ENCODE peak calls at places on chromosome 18, in ten cellular contexts. One of them, this sample, is unnamed.

GRCh38 chr18:59484796-59485328 is 125.8 kb upstream of the LMAN1 start:
- DNase-seq in cardiac muscle cell: peak; percentile 87
- DNase-seq in heart right ventricle: no peak
- DNase-seq in WERI-Rb-1: no peak
- DNase-seq in pancreas: no peak
- DNase-seq in Calu3: no peak
- DNase-seq in CD8-positive, alpha-beta T cell: no peak
- DNase-seq in ovary: no peak
- DNase-seq in fibroblast of mammary gland: peak; percentile 75
- DNase-seq in PC-3: peak; percentile 14
- DNase-seq in this sample: no peak

GRCh38 chr18:45783097-45784075 is 42.1 kb upstream of the SIGLEC15 start:
- DNase-seq in cardiac muscle cell: peak; percentile 45
- DNase-seq in heart right ventricle: no peak
- DNase-seq in WERI-Rb-1: no peak
- DNase-seq in pancreas: no peak
- DNase-seq in Calu3: no peak
- DNase-seq in CD8-positive, alpha-beta T cell: no peak
- DNase-seq in ovary: no peak
- DNase-seq in fibroblast of mammary gland: no peak
- DNase-seq in PC-3: no peak
- DNase-seq in this sample: no peak

GRCh38 chr18:32469691-32470131 is 971 bp downstream of the GAREM1 start:
- DNase-seq in cardiac muscle cell: peak; percentile 20
- DNase-seq in heart right ventricle: no peak
- DNase-seq in WERI-Rb-1: no peak
- DNase-seq in pancreas: no peak
- DNase-seq in Calu3: no peak
- DNase-seq in CD8-positive, alpha-beta T cell: no peak
- DNase-seq in ovary: no peak
- DNase-seq in fibroblast of mammary gland: peak; percentile 42
- DNase-seq in PC-3: peak; percentile 1
- DNase-seq in this sample: no peak

GRCh38 chr18:33670052-33670451 is 92.0 kb downstream of the ASXL3 start:
- DNase-seq in cardiac muscle cell: no peak
- DNase-seq in heart right ventricle: no peak
- DNase-seq in WERI-Rb-1: no peak
- DNase-seq in pancreas: no peak
- DNase-seq in Calu3: no peak
- DNase-seq in CD8-positive, alpha-beta T cell: no peak
- DNase-seq in ovary: no peak
- DNase-seq in fibroblast of mammary gland: no peak
- DNase-seq in PC-3: no peak
- DNase-seq in this sample: no peak

GRCh38 chr18:74558096-74558495 is 23.8 kb downstream of the CNDP1 start:
- DNase-seq in cardiac muscle cell: no peak
- DNase-seq in heart right ventricle: no peak
- DNase-seq in WERI-Rb-1: no peak
- DNase-seq in pancreas: no peak
- DNase-seq in Calu3: no peak
- DNase-seq in CD8-positive, alpha-beta T cell: no peak
- DNase-seq in ovary: no peak
- DNase-seq in fibroblast of mammary gland: no peak
- DNase-seq in PC-3: no peak
- DNase-seq in this sample: no peak

GRCh38 chr18:5527603-5528002 is 16.2 kb downstream of the EPB41L3 start:
- DNase-seq in cardiac muscle cell: peak; percentile 87
- DNase-seq in heart right ventricle: peak; percentile 26
- DNase-seq in WERI-Rb-1: no peak
- DNase-seq in pancreas: no peak
- DNase-seq in Calu3: no peak
- DNase-seq in CD8-positive, alpha-beta T cell: no peak
- DNase-seq in ovary: no peak
- DNase-seq in fibroblast of mammary gland: peak; percentile 95
- DNase-seq in PC-3: no peak
- DNase-seq in this sample: no peak

GRCh38 chr18:78857252-78858150 is 122.1 kb upstream of the SALL3 start:
- DNase-seq in cardiac muscle cell: no peak
- DNase-seq in heart right ventricle: no peak
- DNase-seq in WERI-Rb-1: peak; percentile 65
- DNase-seq in pancreas: no peak
- DNase-seq in Calu3: no peak
- DNase-seq in CD8-positive, alpha-beta T cell: no peak
- DNase-seq in ovary: no peak
- DNase-seq in fibroblast of mammary gland: no peak
- DNase-seq in PC-3: no peak
- DNase-seq in this sample: no peak

GRCh38 chr18:13136056-13136688 is 82.4 kb upstream of the LDLRAD4 start:
- DNase-seq in cardiac muscle cell: no peak
- DNase-seq in heart right ventricle: no peak
- DNase-seq in WERI-Rb-1: no peak
- DNase-seq in pancreas: no peak
- DNase-seq in Calu3: peak; percentile 34
- DNase-seq in CD8-positive, alpha-beta T cell: peak; percentile 83
- DNase-seq in ovary: no peak
- DNase-seq in fibroblast of mammary gland: no peak
- DNase-seq in PC-3: no peak
- DNase-seq in this sample: no peak

GRCh38 chr18:26868968-26869586 is 3.6 kb upstream of the AQP4 start:
- DNase-seq in cardiac muscle cell: peak; percentile 14
- DNase-seq in heart right ventricle: no peak
- DNase-seq in WERI-Rb-1: no peak
- DNase-seq in pancreas: no peak
- DNase-seq in Calu3: no peak
- DNase-seq in CD8-positive, alpha-beta T cell: no peak
- DNase-seq in ovary: peak; percentile 30
- DNase-seq in fibroblast of mammary gland: no peak
- DNase-seq in PC-3: no peak
- DNase-seq in this sample: no peak

GRCh38 chr18:52723456-52724065 is 383.6 kb downstream of the DCC start:
- DNase-seq in cardiac muscle cell: no peak
- DNase-seq in heart right ventricle: no peak
- DNase-seq in WERI-Rb-1: no peak
- DNase-seq in pancreas: no peak
- DNase-seq in Calu3: no peak
- DNase-seq in CD8-positive, alpha-beta T cell: no peak
- DNase-seq in ovary: no peak
- DNase-seq in fibroblast of mammary gland: no peak
- DNase-seq in PC-3: no peak
- DNase-seq in this sample: no peak

GRCh38 chr18:1604751-1605150 is 700.1 kb downstream of the ADCYAP1 start:
- DNase-seq in cardiac muscle cell: no peak
- DNase-seq in heart right ventricle: no peak
- DNase-seq in WERI-Rb-1: peak; percentile 74
- DNase-seq in pancreas: no peak
- DNase-seq in Calu3: no peak
- DNase-seq in CD8-positive, alpha-beta T cell: no peak
- DNase-seq in ovary: no peak
- DNase-seq in fibroblast of mammary gland: no peak
- DNase-seq in PC-3: no peak
- DNase-seq in this sample: peak; percentile 12

GRCh38 chr18:9683418-9684396 is 24.4 kb upstream of the RAB31 start:
- DNase-seq in cardiac muscle cell: peak; percentile 86
- DNase-seq in heart right ventricle: peak; percentile 29
- DNase-seq in WERI-Rb-1: no peak
- DNase-seq in pancreas: no peak
- DNase-seq in Calu3: peak; percentile 75
- DNase-seq in CD8-positive, alpha-beta T cell: no peak
- DNase-seq in ovary: peak; percentile 43
- DNase-seq in fibroblast of mammary gland: peak; percentile 85
- DNase-seq in PC-3: peak; percentile 89
- DNase-seq in this sample: no peak

GRCh38 chr18:55186588-55186987 is 227.3 kb upstream of the CCDC68 start:
- DNase-seq in cardiac muscle cell: no peak
- DNase-seq in heart right ventricle: no peak
- DNase-seq in WERI-Rb-1: no peak
- DNase-seq in pancreas: no peak
- DNase-seq in Calu3: no peak
- DNase-seq in CD8-positive, alpha-beta T cell: no peak
- DNase-seq in ovary: no peak
- DNase-seq in fibroblast of mammary gland: no peak
- DNase-seq in PC-3: no peak
- DNase-seq in this sample: no peak

GRCh38 chr18:61771861-61772260 is 120.9 kb downstream of the RNF152 start:
- DNase-seq in cardiac muscle cell: no peak
- DNase-seq in heart right ventricle: no peak
- DNase-seq in WERI-Rb-1: no peak
- DNase-seq in pancreas: no peak
- DNase-seq in Calu3: no peak
- DNase-seq in CD8-positive, alpha-beta T cell: no peak
- DNase-seq in ovary: no peak
- DNase-seq in fibroblast of mammary gland: no peak
- DNase-seq in PC-3: no peak
- DNase-seq in this sample: no peak

GRCh38 chr18:61766266-61766884 is 126.4 kb downstream of the RNF152 start:
- DNase-seq in cardiac muscle cell: no peak
- DNase-seq in heart right ventricle: no peak
- DNase-seq in WERI-Rb-1: no peak
- DNase-seq in pancreas: no peak
- DNase-seq in Calu3: no peak
- DNase-seq in CD8-positive, alpha-beta T cell: no peak
- DNase-seq in ovary: no peak
- DNase-seq in fibroblast of mammary gland: no peak
- DNase-seq in PC-3: no peak
- DNase-seq in this sample: no peak

GRCh38 chr18:61774846-61775245 is 118.0 kb downstream of the RNF152 start:
- DNase-seq in cardiac muscle cell: no peak
- DNase-seq in heart right ventricle: no peak
- DNase-seq in WERI-Rb-1: no peak
- DNase-seq in pancreas: no peak
- DNase-seq in Calu3: no peak
- DNase-seq in CD8-positive, alpha-beta T cell: no peak
- DNase-seq in ovary: no peak
- DNase-seq in fibroblast of mammary gland: no peak
- DNase-seq in PC-3: no peak
- DNase-seq in this sample: no peak

GRCh38 chr18:61772293-61772848 is 120.4 kb downstream of the RNF152 start:
- DNase-seq in cardiac muscle cell: no peak
- DNase-seq in heart right ventricle: no peak
- DNase-seq in WERI-Rb-1: no peak
- DNase-seq in pancreas: no peak
- DNase-seq in Calu3: no peak
- DNase-seq in CD8-positive, alpha-beta T cell: no peak
- DNase-seq in ovary: no peak
- DNase-seq in fibroblast of mammary gland: no peak
- DNase-seq in PC-3: no peak
- DNase-seq in this sample: no peak

GRCh38 chr18:61770279-61770678 is 122.5 kb downstream of the RNF152 start:
- DNase-seq in cardiac muscle cell: peak; percentile 12
- DNase-seq in heart right ventricle: no peak
- DNase-seq in WERI-Rb-1: no peak
- DNase-seq in pancreas: no peak
- DNase-seq in Calu3: no peak
- DNase-seq in CD8-positive, alpha-beta T cell: no peak
- DNase-seq in ovary: no peak
- DNase-seq in fibroblast of mammary gland: no peak
- DNase-seq in PC-3: no peak
- DNase-seq in this sample: no peak
- TF ChIP-seq CTCF in cardiac muscle cell: no peak
- TF ChIP-seq CTCF in heart right ventricle: no peak
- TF ChIP-seq CTCF in WERI-Rb-1: no peak
- TF ChIP-seq CTCF in pancreas: no peak
- TF ChIP-seq CTCF in Calu3: no peak
- TF ChIP-seq CTCF in CD8-positive, alpha-beta T cell: no peak
- TF ChIP-seq CTCF in ovary: no peak
- TF ChIP-seq CTCF in fibroblast of mammary gland: no peak
- TF ChIP-seq CTCF in PC-3: no peak
- TF ChIP-seq CTCF in this sample: no peak

DNA sequence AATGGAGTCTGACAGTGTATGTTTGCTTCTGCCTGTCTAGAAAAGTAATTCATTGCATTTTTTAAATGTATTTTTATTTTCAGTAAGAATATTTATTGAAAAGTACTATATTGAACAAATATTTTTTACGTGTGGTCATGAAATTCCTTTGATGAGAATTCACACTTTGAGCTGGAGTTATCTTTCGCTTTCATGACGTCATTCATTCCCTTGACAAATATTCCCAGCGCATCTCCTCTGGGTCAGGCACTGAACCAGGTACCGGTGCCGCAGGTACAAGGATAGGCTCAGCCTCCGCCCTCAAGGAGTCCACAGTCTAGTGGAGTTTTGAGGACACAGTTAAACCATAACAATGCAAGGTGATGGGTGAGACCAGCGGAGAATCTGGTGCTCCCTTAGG is 60.2 kb downstream of the GNAL start:
- DNase-seq in cardiac muscle cell: no peak
- DNase-seq in heart right ventricle: no peak
- DNase-seq in WERI-Rb-1: no peak
- DNase-seq in pancreas: no peak
- DNase-seq in Calu3: no peak
- DNase-seq in CD8-positive, alpha-beta T cell: no peak
- DNase-seq in ovary: no peak
- DNase-seq in fibroblast of mammary gland: no peak
- DNase-seq in PC-3: no peak
- DNase-seq in this sample: no peak
- TF ChIP-seq CTCF in cardiac muscle cell: no peak
- TF ChIP-seq CTCF in heart right ventricle: no peak
- TF ChIP-seq CTCF in WERI-Rb-1: no peak
- TF ChIP-seq CTCF in pancreas: no peak
- TF ChIP-seq CTCF in Calu3: no peak
- TF ChIP-seq CTCF in CD8-positive, alpha-beta T cell: no peak
- TF ChIP-seq CTCF in ovary: no peak
- TF ChIP-seq CTCF in fibroblast of mammary gland: no peak
- TF ChIP-seq CTCF in PC-3: no peak
- TF ChIP-seq CTCF in this sample: no peak

DNA sequence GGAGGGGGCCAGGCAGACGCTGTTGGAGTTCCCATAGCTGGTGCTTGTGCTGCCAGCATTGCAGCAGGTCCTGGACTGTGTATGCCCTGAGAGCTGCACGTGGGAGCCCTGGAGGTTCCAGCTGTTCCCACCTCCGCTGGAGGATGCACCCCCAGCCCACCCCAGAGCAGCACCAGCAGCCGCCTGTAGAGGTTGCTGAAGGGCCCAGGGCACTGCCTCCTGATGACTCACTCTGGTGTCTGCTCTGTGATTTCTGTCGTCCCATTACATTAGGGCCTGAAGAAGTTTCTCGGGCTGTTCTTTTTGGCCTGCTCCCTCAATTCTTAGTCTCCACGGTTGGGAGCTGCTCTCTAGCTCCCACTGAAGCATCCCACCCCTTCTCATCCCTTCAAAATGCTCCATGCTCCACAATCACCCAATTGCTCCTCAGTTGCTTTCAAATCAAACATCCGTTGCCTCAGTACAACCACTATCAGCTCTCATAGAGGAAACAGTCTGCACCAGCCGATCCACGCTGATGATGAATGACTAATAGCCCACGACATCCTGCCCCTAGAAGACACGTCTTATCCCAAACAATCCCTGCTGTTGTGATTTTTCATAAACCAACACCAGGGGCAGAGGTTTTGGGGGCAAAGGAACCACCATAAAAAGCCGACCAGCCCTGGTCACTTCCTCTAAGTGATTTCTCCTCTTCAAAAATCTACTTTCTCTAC is 65.2 kb upstream of the RNF152 start:
- DNase-seq in cardiac muscle cell: peak; percentile 57
- DNase-seq in heart right ventricle: no peak
- DNase-seq in WERI-Rb-1: no peak
- DNase-seq in pancreas: no peak
- DNase-seq in Calu3: no peak
- DNase-seq in CD8-positive, alpha-beta T cell: no peak
- DNase-seq in ovary: no peak
- DNase-seq in fibroblast of mammary gland: peak; percentile 24
- DNase-seq in PC-3: no peak
- DNase-seq in this sample: no peak
- TF ChIP-seq CTCF in cardiac muscle cell: peak; percentile 43
- TF ChIP-seq CTCF in heart right ventricle: no peak
- TF ChIP-seq CTCF in WERI-Rb-1: peak; percentile 12
- TF ChIP-seq CTCF in pancreas: no peak
- TF ChIP-seq CTCF in Calu3: no peak
- TF ChIP-seq CTCF in CD8-positive, alpha-beta T cell: no peak
- TF ChIP-seq CTCF in ovary: no peak
- TF ChIP-seq CTCF in fibroblast of mammary gland: peak; percentile 5
- TF ChIP-seq CTCF in PC-3: peak; percentile 17
- TF ChIP-seq CTCF in this sample: no peak

GRCh38 chr18:24402209-24402785 is 4.7 kb upstream of the OSBPL1A start:
- DNase-seq in cardiac muscle cell: no peak
- DNase-seq in heart right ventricle: no peak
- DNase-seq in WERI-Rb-1: no peak
- DNase-seq in pancreas: no peak
- DNase-seq in Calu3: no peak
- DNase-seq in CD8-positive, alpha-beta T cell: no peak
- DNase-seq in ovary: no peak
- DNase-seq in fibroblast of mammary gland: no peak
- DNase-seq in PC-3: no peak
- DNase-seq in this sample: peak; percentile 54
- TF ChIP-seq CTCF in cardiac muscle cell: no peak
- TF ChIP-seq CTCF in heart right ventricle: no peak
- TF ChIP-seq CTCF in WERI-Rb-1: peak; percentile 40
- TF ChIP-seq CTCF in pancreas: no peak
- TF ChIP-seq CTCF in Calu3: peak; percentile 26
- TF ChIP-seq CTCF in CD8-positive, alpha-beta T cell: no peak
- TF ChIP-seq CTCF in ovary: no peak
- TF ChIP-seq CTCF in fibroblast of mammary gland: peak; percentile 26
- TF ChIP-seq CTCF in PC-3: peak; percentile 46
- TF ChIP-seq CTCF in this sample: peak; percentile 37

This sample was measured in glutamatergic neuron.